ENCODE peak calls at places on chromosome 20, in ten cellular contexts. K is AG04450, N is A673, T is PC-9, H is neuronal stem cell, L is testis, V is body of pancreas, E is tibial nerve, D is aorta, R is colonic mucosa. A is an unnamed sample.
A peak's percentile ranks its signal among the peaks of the same experiment; 100 is the strongest.

GRCh38 chr20:37243937-37244571 is 17.6 kb downstream of the GHRH start:
- DNase-seq in L (peak; percentile 34), E (no peak), R (no peak), H (no peak), K (no peak), T (no peak), N (no peak), D (no peak), V (peak; percentile 38), A (no peak)

GRCh38 chr20:9028419-9028818 is 40.5 kb upstream of the PLCB4 start:
- DNase-seq in H (no peak), N (no peak), R (no peak), T (no peak), E (no peak), V (no peak), L (no peak), D (no peak), K (no peak), A (no peak)

GRCh38 chr20:57582432-57583288 is 21.8 kb downstream of the PCK1 start:
- DNase-seq in K (peak; percentile 8), R (no peak), E (no peak), V (peak; percentile 43), H (no peak), T (no peak), D (peak; percentile 87), N (peak; percentile 83), L (peak; percentile 43), A (peak; percentile 60)

GRCh38 chr20:10093087-10093591 is 58.4 kb downstream of the ANKEF1 start:
- DNase-seq in V (peak; percentile 19), E (no peak), R (no peak), H (no peak), L (no peak), T (peak; percentile 85), N (no peak), K (peak; percentile 10), D (no peak), A (no peak)

GRCh38 chr20:41149679-41150131 is 12.4 kb downstream of the PLCG1 start:
- DNase-seq in L (no peak), D (no peak), E (no peak), H (no peak), V (no peak), T (peak; percentile 56), R (peak; percentile 57), K (no peak), N (peak; percentile 52), A (no peak)

GRCh38 chr20:35953411-35954199 is 697 bp downstream of the SCAND1 start:
- DNase-seq in D (peak; percentile 86), L (peak; percentile 40), K (no peak), N (peak; percentile 61), E (no peak), V (peak; percentile 55), H (no peak), R (peak; percentile 49), T (no peak), A (peak; percentile 72)

GRCh38 chr20:52192296-52193007 is 873 bp upstream of the ZFP64 start:
- DNase-seq in D (no peak), N (no peak), V (peak; percentile 39), H (peak; percentile 48), T (no peak), L (peak; percentile 65), K (no peak), R (no peak), E (no peak), A (peak; percentile 22)

GRCh38 chr20:59525500-59526241 is 78.7 kb upstream of the PHACTR3 start:
- DNase-seq in H (peak; percentile 63), D (peak; percentile 81), N (peak; percentile 75), T (no peak), V (peak; percentile 49), K (no peak), L (peak; percentile 83), E (no peak), R (peak; percentile 54), A (peak; percentile 94)

GRCh38 chr20:59412896-59413295 is 112.5 kb downstream of the EDN3 start:
- DNase-seq in E (no peak), T (no peak), N (no peak), L (no peak), K (no peak), H (peak; percentile 77), V (no peak), R (no peak), D (no peak), A (peak; percentile 55)

GRCh38 chr20:36093025-36093803 is 61.3 kb upstream of the EPB41L1 start:
- DNase-seq in R (peak; percentile 73), D (peak; percentile 82), V (peak; percentile 76), H (no peak), L (peak; percentile 62), N (peak; percentile 45), T (no peak), K (no peak), E (peak; percentile 36), A (peak; percentile 49)

GRCh38 chr20:49323622-49324238 is 45.9 kb upstream of the ZNFX1 start:
- DNase-seq in K (peak; percentile 30), R (no peak), N (peak; percentile 73), D (no peak), E (no peak), T (peak; percentile 66), V (no peak), L (no peak), H (no peak), A (peak; percentile 79)

GRCh38 chr20:35226775-35227681 is 538 bp downstream of the MMP24 start:
- DNase-seq in D (peak; percentile 87), K (no peak), H (peak; percentile 72), E (no peak), T (no peak), R (peak; percentile 38), L (peak; percentile 52), N (peak; percentile 62), V (peak; percentile 39), A (no peak)

GRCh38 chr20:50014570-50015562 is 32.1 kb downstream of the SNAI1 start:
- DNase-seq in K (no peak), R (no peak), D (no peak), H (no peak), V (no peak), N (no peak), L (no peak), E (no peak), T (no peak), A (no peak)

GRCh38 chr20:25197173-25197869 is 1.8 kb downstream of the ENTPD6 start:
- DNase-seq in D (no peak), E (no peak), V (no peak), R (peak; percentile 58), L (no peak), N (no peak), H (no peak), K (no peak), T (no peak), A (no peak)

GRCh38 chr20:30811896-30812671 is 445.4 kb upstream of the DEFB115 start:
- DNase-seq in E (no peak), T (no peak), D (no peak), L (peak; percentile 26), V (no peak), N (no peak), K (no peak), R (peak; percentile 31), H (peak; percentile 20), A (no peak)

GRCh38 chr20:62655291-62656204 is 13.2 kb downstream of the SLCO4A1 start:
- DNase-seq in R (no peak), T (no peak), H (no peak), V (no peak), E (no peak), N (no peak), K (no peak), D (no peak), L (no peak), A (no peak)
- H3K27ac ChIP-seq in R (no peak overlapping the region), T (no peak overlapping the region), H (no peak overlapping the region), V (no peak overlapping the region), E (peak overlapping the region; percentile 48), N (no peak overlapping the region), K (no peak overlapping the region), D (no peak overlapping the region), L (no peak overlapping the region), A (no peak overlapping the region)

GRCh38 chr20:20780127-20780822 is 67.8 kb upstream of the RALGAPA2 start:
- DNase-seq in K (no peak), T (peak; percentile 80), N (peak; percentile 88), V (peak; percentile 74), H (no peak), L (peak; percentile 23), R (peak; percentile 80), D (peak; percentile 84), E (peak; percentile 47), A (peak; percentile 17)
- H3K4me3 ChIP-seq in K (no peak overlapping the region), T (no peak overlapping the region), N (no peak overlapping the region), V (no peak overlapping the region), H (no peak overlapping the region), L (no peak overlapping the region), R (no peak overlapping the region), D (no peak overlapping the region), E (no peak overlapping the region), A (no peak overlapping the region)

DNA sequence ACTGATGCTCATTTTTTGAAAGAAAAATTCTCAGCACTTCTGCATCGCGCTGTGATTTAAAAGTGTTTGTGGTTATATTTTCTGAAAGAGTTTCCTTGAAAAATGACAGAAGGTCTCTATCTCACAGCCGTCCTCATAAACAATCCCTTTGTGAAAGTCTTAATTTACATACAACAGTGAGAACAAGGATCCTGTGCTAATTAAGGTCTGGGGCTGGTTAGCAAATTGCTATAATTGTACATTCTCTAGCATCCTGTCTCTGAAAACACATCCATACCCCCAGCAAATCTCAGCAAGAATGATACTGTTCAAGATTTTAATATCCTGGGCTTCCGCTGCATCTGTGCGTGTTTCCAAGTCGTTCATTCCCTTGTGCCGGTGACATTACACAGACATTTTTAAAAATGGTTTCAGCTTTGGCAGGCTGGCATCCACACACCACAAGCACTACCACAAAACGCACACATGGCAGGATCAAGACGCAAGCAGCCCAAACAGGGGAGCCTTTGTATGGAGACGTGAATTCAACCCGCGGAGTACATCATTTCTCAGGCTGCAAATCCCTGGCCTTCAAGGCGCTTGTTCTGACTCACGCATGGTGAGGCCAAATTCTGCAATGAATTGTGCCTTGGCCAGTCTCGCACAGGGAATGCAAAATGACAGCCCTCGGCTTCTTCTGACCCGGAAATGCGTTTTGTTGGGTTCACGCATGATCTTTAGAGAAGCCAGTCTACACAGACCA is 20.3 kb downstream of the ZMYND8 start:
- DNase-seq in E (no peak), L (peak; percentile 57), N (no peak), D (no peak), T (peak; percentile 28), K (no peak), H (no peak), R (no peak), V (no peak), A (no peak)
- H3K27ac ChIP-seq in E (peak overlapping the region; percentile 94), L (peak overlapping the region; percentile 41), N (no peak overlapping the region), D (no peak overlapping the region), T (peak overlapping the region; percentile 69), K (peak overlapping the region; percentile 82), H (peak overlapping the region; percentile 2), R (peak overlapping the region; percentile 70), V (peak overlapping the region; percentile 25), A (no peak overlapping the region)

DNA sequence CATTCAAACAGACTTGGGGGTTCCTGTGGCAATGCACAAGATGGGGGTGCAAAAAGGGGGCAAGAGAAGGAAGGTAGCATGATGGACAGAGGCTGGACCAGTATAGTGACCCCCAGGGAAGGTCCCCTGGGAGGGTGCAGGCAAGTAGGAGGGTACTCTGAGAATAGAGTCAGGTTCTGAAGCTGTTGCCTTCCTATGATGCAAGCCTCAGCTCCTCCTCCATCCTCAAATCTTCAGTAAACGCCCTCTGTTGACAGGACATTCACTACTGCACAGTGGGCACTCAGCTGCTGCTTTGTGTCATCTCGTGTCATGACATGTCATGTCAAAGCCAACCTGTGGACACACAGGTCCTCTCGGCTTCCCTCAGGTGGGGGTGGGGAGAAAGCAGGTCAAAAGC is 5.8 kb upstream of the SDCBP2 start:
- DNase-seq in N (peak; percentile 30), K (no peak), L (no peak), E (no peak), D (no peak), R (no peak), H (no peak), V (no peak), T (no peak), A (no peak)
- H3K4me3 ChIP-seq in N (no peak overlapping the region), K (no peak overlapping the region), L (no peak overlapping the region), E (no peak overlapping the region), D (no peak overlapping the region), R (no peak overlapping the region), H (no peak overlapping the region), V (no peak overlapping the region), T (no peak overlapping the region), A (no peak overlapping the region)

GRCh38 chr20:16391003-16391402 is 182.2 kb downstream of the KIF16B start:
- DNase-seq in E (no peak), L (no peak), D (no peak), K (no peak), R (no peak), V (no peak), T (no peak), N (no peak), H (no peak), A (no peak)
- H3K27ac ChIP-seq in E (no peak overlapping the region), L (no peak overlapping the region), D (no peak overlapping the region), K (no peak overlapping the region), R (no peak overlapping the region), V (no peak overlapping the region), T (no peak overlapping the region), N (no peak overlapping the region), H (no peak overlapping the region), A (no peak overlapping the region)

A was measured in SJCRH30.